ENCODE peak calls at places on chromosome X, in ten cellular contexts. X is aorta; F is breast epithelium; S is effector memory CD4-positive, alpha-beta T cell; P is lower lobe of right lung; G is sigmoid colon; D is cardiac muscle cell; J is lung; V is tibial nerve; M is thyroid gland. B is an unnamed sample.

GRCh38 chrX:19955306-19955705 is 35.6 kb downstream of the BCLAF3 start:
- DNase-seq in X (no peak), F (no peak), S (no peak), P (no peak), G (no peak), D (no peak), J (no peak), V (no peak), M (no peak), B (no peak)

GRCh38 chrX:120308558-120308957 is 2.7 kb downstream of the TMEM255A start:
- DNase-seq in X (no peak), F (no peak), S (no peak), P (peak), G (no peak), D (no peak), J (no peak), V (no peak), M (peak), B (no peak)

GRCh38 chrX:139815771-139816170 is 107.8 kb upstream of the MCF2 start:
- DNase-seq in X (no peak), F (no peak), S (no peak), P (no peak), G (no peak), D (peak), J (no peak), V (no peak), M (no peak), B (no peak)

GRCh38 chrX:70026112-70026850 is 23.5 kb downstream of the AWAT2 start:
- DNase-seq in X (no peak), F (no peak), S (no peak), P (no peak), G (no peak), D (peak), J (no peak), V (no peak), M (no peak), B (no peak)

GRCh38 chrX:147978931-147979330 is 2.2 kb upstream of the FMR1NB start:
- DNase-seq in X (no peak), F (no peak), S (no peak), P (no peak), G (no peak), D (no peak), J (no peak), V (no peak), M (no peak), B (no peak)

GRCh38 chrX:101415180-101416130 is 7.4 kb downstream of the HNRNPH2 start:
- DNase-seq in X (no peak), F (no peak), S (no peak), P (no peak), G (no peak), D (peak), J (peak), V (no peak), M (no peak), B (peak)

GRCh38 chrX:109632906-109633504 is 8.0 kb upstream of the KCNE5 start:
- DNase-seq in X (no peak), F (no peak), S (no peak), P (no peak), G (no peak), D (peak), J (no peak), V (no peak), M (peak), B (no peak)

GRCh38 chrX:70254063-70254400 is 6.0 kb downstream of the P2RY4 start:
- DNase-seq in X (no peak), F (no peak), S (no peak), P (no peak), G (no peak), D (no peak), J (no peak), V (no peak), M (no peak), B (no peak)

GRCh38 chrX:17627026-17627425 is 110.3 kb upstream of the SCML1 start:
- DNase-seq in X (no peak), F (no peak), S (no peak), P (no peak), G (no peak), D (no peak), J (no peak), V (no peak), M (no peak), B (no peak)

GRCh38 chrX:140503230-140503585 is 1.7 kb downstream of the SOX3 start:
- DNase-seq in X (no peak), F (no peak), S (no peak), P (no peak), G (no peak), D (no peak), J (no peak), V (no peak), M (no peak), B (no peak)

GRCh38 chrX:13923845-13924244 is 105.8 kb downstream of the GEMIN8 start:
- DNase-seq in X (no peak), F (peak), S (no peak), P (no peak), G (no peak), D (no peak), J (no peak), V (no peak), M (no peak), B (no peak)

GRCh38 chrX:122641136-122641535 is 542.9 kb upstream of the GRIA3 start:
- DNase-seq in X (no peak), F (no peak), S (no peak), P (no peak), G (no peak), D (no peak), J (no peak), V (no peak), M (no peak), B (no peak)

GRCh38 chrX:118116308-118117068 is at the start of gene KLHL13:
- DNase-seq in X (peak), F (peak), S (no peak), P (peak), G (peak), D (peak), J (no peak), V (peak), M (peak), B (peak)

GRCh38 chrX:83108278-83108677 is 399.8 kb upstream of the POU3F4 start:
- DNase-seq in X (no peak), F (no peak), S (no peak), P (no peak), G (no peak), D (no peak), J (no peak), V (no peak), M (no peak), B (no peak)

GRCh38 chrX:40247848-40248622 is 150.3 kb upstream of the BCOR start:
- DNase-seq in X (no peak), F (no peak), S (no peak), P (no peak), G (no peak), D (peak), J (no peak), V (no peak), M (no peak), B (no peak)

GRCh38 chrX:110006826-110007375 is 4.0 kb downstream of the TMEM164 start:
- DNase-seq in X (no peak), F (no peak), S (no peak), P (no peak), G (no peak), D (peak), J (no peak), V (no peak), M (no peak), B (no peak)

DNA sequence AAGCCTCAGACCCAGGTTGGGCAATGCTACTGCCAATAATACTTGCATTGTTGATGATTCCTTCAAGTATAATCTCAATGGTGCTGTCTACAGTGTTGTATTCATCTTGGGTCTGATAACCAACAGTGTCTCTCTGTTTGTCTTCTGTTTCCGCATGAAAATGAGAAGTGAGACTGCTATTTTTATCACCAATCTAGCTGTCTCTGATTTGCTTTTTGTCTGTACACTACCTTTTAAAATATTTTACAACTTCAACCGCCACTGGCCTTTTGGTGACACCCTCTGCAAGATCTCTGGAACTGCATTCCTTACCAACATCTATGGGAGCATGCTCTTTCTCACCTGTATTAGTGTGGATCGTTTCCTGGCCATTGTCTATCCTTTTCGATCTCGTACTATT is 7.4 kb downstream of the LPAR4 start:
- DNase-seq in X (no peak), F (no peak), S (no peak), P (no peak), G (no peak), D (no peak), J (no peak), V (no peak), M (no peak), B (no peak)
- H3K27ac ChIP-seq in X (no peak), F (no peak), S (no peak), P (no peak), G (no peak), D (no peak), J (no peak), V (no peak), M (no peak), B (no peak)

DNA sequence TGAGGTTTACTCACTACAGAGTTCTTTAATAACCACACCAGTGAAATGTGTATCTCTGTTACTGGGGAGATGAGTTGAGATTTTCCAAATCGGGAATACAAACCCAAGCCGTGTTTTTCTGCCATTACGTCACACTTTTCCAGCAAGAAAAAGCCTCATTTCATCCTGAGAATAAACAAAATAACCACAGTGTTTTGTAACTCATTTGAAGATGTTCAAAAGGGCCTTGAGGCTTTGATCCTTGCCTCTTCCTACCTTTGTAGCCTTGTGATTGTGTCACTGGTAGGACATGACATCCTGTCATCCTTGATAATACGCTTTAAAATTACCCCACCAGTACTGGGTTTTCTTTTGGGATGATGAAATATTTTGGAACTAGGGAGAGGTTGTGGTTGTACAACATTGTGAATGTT is 2.9 kb downstream of the USP11 start:
- DNase-seq in X (no peak), F (no peak), S (no peak), P (no peak), G (no peak), D (peak), J (no peak), V (no peak), M (no peak), B (no peak)
- H3K27ac ChIP-seq in X (no peak), F (peak), S (no peak), P (no peak), G (peak), D (no peak), J (no peak), V (peak), M (no peak), B (no peak)

GRCh38 chrX:130498653-130499274 is 97.0 kb downstream of the RBMX2 start:
- DNase-seq in X (no peak), F (no peak), S (no peak), P (no peak), G (no peak), D (no peak), J (no peak), V (no peak), M (no peak), B (no peak)

GRCh38 chrX:130502023-130502570 is 100.3 kb downstream of the RBMX2 start:
- DNase-seq in X (no peak), F (no peak), S (no peak), P (no peak), G (no peak), D (no peak), J (no peak), V (no peak), M (no peak), B (no peak)

DNA sequence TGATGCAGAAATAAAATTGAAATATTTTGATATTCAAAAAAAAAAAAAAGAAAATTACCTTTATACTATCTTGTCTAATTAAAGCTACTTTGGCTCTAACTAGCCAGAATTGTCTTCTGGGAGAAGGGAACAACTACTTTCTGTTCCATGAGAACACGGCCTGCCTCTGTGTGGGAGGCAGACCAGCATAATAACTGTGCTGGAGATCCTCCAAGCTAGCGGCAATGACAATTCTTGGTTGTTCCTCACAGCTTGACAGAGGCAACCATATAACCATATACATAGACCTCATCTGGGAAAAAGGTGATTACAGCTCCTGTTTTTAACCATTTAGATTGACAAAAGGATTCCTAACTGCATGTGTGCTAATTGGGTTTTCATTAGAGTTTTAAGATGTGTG is 95.7 kb downstream of the RBMX2 start:
- DNase-seq in X (no peak), F (no peak), S (no peak), P (no peak), G (no peak), D (no peak), J (no peak), V (no peak), M (no peak), B (peak)
- H3K27ac ChIP-seq in X (no peak), F (no peak), S (no peak), P (no peak), G (no peak), D (no peak), J (no peak), V (peak), M (no peak), B (peak)

DNA sequence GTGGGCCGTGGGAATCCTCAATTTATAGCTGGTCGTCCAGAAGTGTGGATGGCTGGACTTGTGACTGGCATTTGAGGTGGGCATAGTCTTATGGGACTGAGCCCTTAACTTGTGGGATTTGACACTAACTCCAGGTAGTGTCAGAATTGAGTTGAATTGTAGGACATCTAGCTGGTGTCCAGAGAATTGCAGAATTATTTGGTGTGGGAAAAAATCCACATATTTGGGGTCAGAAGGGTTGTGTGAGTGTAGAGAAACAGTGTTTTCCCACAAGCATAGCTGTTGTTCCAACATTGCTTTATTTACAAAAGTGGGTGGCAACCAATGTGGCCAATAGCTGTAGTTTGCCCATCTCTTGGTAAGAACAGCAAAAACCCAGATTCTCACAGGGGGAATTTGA is 91.3 kb downstream of the MOSPD2 start:
- DNase-seq in X (no peak), F (no peak), S (no peak), P (no peak), G (no peak), D (peak), J (no peak), V (no peak), M (no peak), B (no peak)
- H3K27ac ChIP-seq in X (no peak), F (no peak), S (no peak), P (no peak), G (no peak), D (no peak), J (no peak), V (no peak), M (no peak), B (no peak)

DNA sequence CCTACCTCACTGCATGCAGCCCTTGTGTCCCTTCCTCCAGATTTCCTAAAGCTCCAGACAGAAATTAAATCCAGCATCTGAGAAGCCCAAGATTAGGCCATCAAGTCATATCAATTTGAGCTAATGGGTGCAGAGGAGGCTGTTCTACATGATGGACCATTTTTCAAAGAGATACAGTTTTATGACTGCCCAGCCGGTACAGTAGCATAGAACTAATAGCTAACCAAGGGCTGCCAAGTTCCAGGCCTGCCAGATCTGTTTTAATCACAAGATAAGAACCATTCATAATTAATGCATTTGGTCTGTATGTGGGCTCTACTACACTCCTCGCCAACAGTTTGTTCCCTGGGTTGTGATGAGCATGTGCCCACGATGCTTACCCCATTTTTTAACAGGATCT is 73.9 kb upstream of the PLAC1 start:
- DNase-seq in X (no peak), F (no peak), S (no peak), P (no peak), G (no peak), D (no peak), J (no peak), V (no peak), M (no peak), B (no peak)
- H3K27ac ChIP-seq in X (no peak), F (no peak), S (no peak), P (no peak), G (no peak), D (no peak), J (no peak), V (no peak), M (no peak), B (no peak)

GRCh38 chrX:150236304-150236703 is 126.8 kb upstream of the MAMLD1 start:
- DNase-seq in X (no peak), F (no peak), S (no peak), P (no peak), G (no peak), D (no peak), J (peak), V (no peak), M (no peak), B (no peak)
- H3K27ac ChIP-seq in X (no peak), F (no peak), S (no peak), P (no peak), G (no peak), D (no peak), J (no peak), V (no peak), M (no peak), B (no peak)

DNA sequence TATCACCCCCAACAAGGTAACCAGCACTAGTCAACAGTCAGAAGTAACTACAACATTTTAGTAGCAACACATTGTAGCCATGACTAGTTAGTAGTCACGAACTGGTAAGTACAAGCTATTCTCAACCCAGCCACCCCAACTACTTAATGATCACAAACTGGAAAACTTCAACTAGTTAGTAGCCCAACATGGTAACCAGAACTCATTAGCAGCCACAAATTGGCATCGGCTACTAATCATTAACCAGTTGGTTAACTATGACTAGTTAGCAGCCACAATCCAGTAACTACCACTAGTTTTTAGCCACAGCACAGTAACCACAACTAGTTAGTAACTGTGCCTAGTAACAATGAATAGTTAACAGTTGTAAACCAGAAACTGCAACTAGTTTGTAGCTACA is 385.1 kb upstream of the CXorf51B start:
- DNase-seq in X (no peak), F (no peak), S (no peak), P (no peak), G (no peak), D (no peak), J (no peak), V (no peak), M (no peak), B (no peak)
- H3K27ac ChIP-seq in X (no peak), F (no peak), S (no peak), P (no peak), G (no peak), D (no peak), J (no peak), V (no peak), M (no peak), B (no peak)

GRCh38 chrX:106726485-106727437 is at the start of gene RNF128:
- DNase-seq in X (peak), F (no peak), S (no peak), P (peak), G (no peak), D (peak), J (peak), V (no peak), M (peak), B (peak)
- H3K27ac ChIP-seq in X (no peak), F (peak), S (no peak), P (peak), G (no peak), D (no peak), J (no peak), V (no peak), M (peak), B (peak)

GRCh38 chrX:153357877-153358276 is 23.9 kb downstream of the ZNF275 start:
- DNase-seq in X (no peak), F (no peak), S (no peak), P (no peak), G (no peak), D (no peak), J (no peak), V (no peak), M (no peak), B (no peak)
- H3K27ac ChIP-seq in X (no peak), F (no peak), S (no peak), P (no peak), G (no peak), D (no peak), J (no peak), V (no peak), M (no peak), B (no peak)

DNA sequence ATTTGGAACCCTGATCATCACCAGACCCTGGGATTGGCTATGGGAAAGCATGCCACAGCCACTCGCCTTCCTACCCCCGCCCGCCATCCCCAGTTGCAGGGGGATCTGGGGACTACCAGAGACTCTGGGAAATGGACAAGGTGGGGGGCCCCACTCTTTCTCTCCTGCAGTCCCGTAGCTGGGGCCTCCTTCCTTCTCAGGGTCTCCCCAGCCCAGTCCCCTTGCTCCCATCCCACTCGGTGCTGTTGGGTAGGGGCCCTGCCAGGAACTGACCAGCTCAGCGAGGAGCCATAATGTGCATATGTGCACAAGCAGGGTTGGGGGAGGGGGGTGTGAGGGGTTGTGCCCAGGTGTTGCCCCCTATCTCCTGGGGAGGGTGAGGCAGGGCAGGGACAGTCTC is 3.4 kb upstream of the USP11 start:
- DNase-seq in X (no peak), F (no peak), S (no peak), P (no peak), G (peak), D (no peak), J (no peak), V (no peak), M (no peak), B (no peak)
- H3K27ac ChIP-seq in X (no peak), F (no peak), S (no peak), P (no peak), G (no peak), D (no peak), J (no peak), V (no peak), M (no peak), B (no peak)